ENCODE peak calls at places on chromosomes 3 and 15, in seven cellular contexts. One of them, this sample, is unnamed.

GRCh38 chr3:117104792-117105191 is 395.2 kb downstream of the TUSC7 start:
- DNase-seq in lung: no peak
- DNase-seq in kidney epithelial cell: no peak
- DNase-seq in right atrium auricular region: no peak
- DNase-seq in MCF 10A: no peak
- DNase-seq in epithelial cell of esophagus: no peak
- DNase-seq in psoas muscle: no peak
- DNase-seq in this sample: no peak

GRCh38 chr15:99361541-99362185 is 110.4 kb downstream of the LRRC28 start:
- DNase-seq in MCF 10A: peak; percentile 38
- DNase-seq in right atrium auricular region: no peak
- DNase-seq in epithelial cell of esophagus: peak; percentile 59
- DNase-seq in kidney epithelial cell: no peak
- DNase-seq in psoas muscle: no peak
- DNase-seq in lung: no peak
- DNase-seq in this sample: no peak

GRCh38 chr3:18302517-18302916 is 122.6 kb downstream of the SATB1 start:
- DNase-seq in right atrium auricular region: no peak
- DNase-seq in MCF 10A: peak; percentile 89
- DNase-seq in epithelial cell of esophagus: peak; percentile 88
- DNase-seq in lung: no peak
- DNase-seq in kidney epithelial cell: no peak
- DNase-seq in psoas muscle: no peak
- DNase-seq in this sample: no peak

GRCh38 chr15:100740105-100740504 is 137.7 kb downstream of the ASB7 start:
- DNase-seq in right atrium auricular region: no peak
- DNase-seq in lung: no peak
- DNase-seq in psoas muscle: no peak
- DNase-seq in MCF 10A: no peak
- DNase-seq in epithelial cell of esophagus: no peak
- DNase-seq in kidney epithelial cell: no peak
- DNase-seq in this sample: no peak

GRCh38 chr3:171871392-171872274 is 28.5 kb downstream of the TMEM212 start:
- DNase-seq in lung: no peak
- DNase-seq in epithelial cell of esophagus: no peak
- DNase-seq in MCF 10A: no peak
- DNase-seq in kidney epithelial cell: no peak
- DNase-seq in right atrium auricular region: no peak
- DNase-seq in psoas muscle: no peak
- DNase-seq in this sample: no peak

GRCh38 chr3:186640473-186640818 is 247 bp downstream of the FETUB start:
- DNase-seq in psoas muscle: peak; percentile 50
- DNase-seq in epithelial cell of esophagus: peak; percentile 98
- DNase-seq in kidney epithelial cell: no peak
- DNase-seq in lung: no peak
- DNase-seq in MCF 10A: peak; percentile 96
- DNase-seq in right atrium auricular region: no peak
- DNase-seq in this sample: no peak

GRCh38 chr3:58271901-58272501 is 34.0 kb upstream of the RPP14 start:
- DNase-seq in epithelial cell of esophagus: peak; percentile 67
- DNase-seq in lung: no peak
- DNase-seq in right atrium auricular region: no peak
- DNase-seq in psoas muscle: no peak
- DNase-seq in kidney epithelial cell: peak; percentile 64
- DNase-seq in MCF 10A: peak; percentile 80
- DNase-seq in this sample: peak; percentile 17

GRCh38 chr3:74267583-74268184 is 346.8 kb downstream of the CNTN3 start:
- DNase-seq in epithelial cell of esophagus: peak; percentile 61
- DNase-seq in lung: no peak
- DNase-seq in MCF 10A: peak; percentile 51
- DNase-seq in kidney epithelial cell: peak; percentile 5
- DNase-seq in psoas muscle: no peak
- DNase-seq in right atrium auricular region: no peak
- DNase-seq in this sample: peak; percentile 37

GRCh38 chr3:192935441-192935840 is 17.8 kb upstream of the MB21D2 start:
- DNase-seq in kidney epithelial cell: no peak
- DNase-seq in MCF 10A: no peak
- DNase-seq in lung: no peak
- DNase-seq in psoas muscle: no peak
- DNase-seq in epithelial cell of esophagus: peak; percentile 42
- DNase-seq in right atrium auricular region: no peak
- DNase-seq in this sample: no peak

GRCh38 chr3:72487946-72488735 is 360.1 kb downstream of the SHQ1 start:
- DNase-seq in lung: peak; percentile 29
- DNase-seq in MCF 10A: no peak
- DNase-seq in kidney epithelial cell: no peak
- DNase-seq in epithelial cell of esophagus: no peak
- DNase-seq in right atrium auricular region: no peak
- DNase-seq in psoas muscle: no peak
- DNase-seq in this sample: no peak

GRCh38 chr3:196115678-196116083 is 33.8 kb upstream of the TFRC start:
- DNase-seq in psoas muscle: no peak
- DNase-seq in MCF 10A: no peak
- DNase-seq in kidney epithelial cell: no peak
- DNase-seq in epithelial cell of esophagus: no peak
- DNase-seq in right atrium auricular region: no peak
- DNase-seq in lung: no peak
- DNase-seq in this sample: peak; percentile 26

GRCh38 chr3:129182390-129183180 is 1.1 kb downstream of the CNBP start:
- DNase-seq in epithelial cell of esophagus: no peak
- DNase-seq in right atrium auricular region: no peak
- DNase-seq in MCF 10A: peak; percentile 43
- DNase-seq in lung: no peak
- DNase-seq in kidney epithelial cell: no peak
- DNase-seq in psoas muscle: no peak
- DNase-seq in this sample: peak; percentile 54

GRCh38 chr3:131231710-131232348 is 149.7 kb upstream of the NUDT16 start:
- DNase-seq in psoas muscle: no peak
- DNase-seq in MCF 10A: peak; percentile 5
- DNase-seq in lung: no peak
- DNase-seq in epithelial cell of esophagus: peak; percentile 12
- DNase-seq in right atrium auricular region: no peak
- DNase-seq in kidney epithelial cell: no peak
- DNase-seq in this sample: no peak

GRCh38 chr15:89761009-89761831 is 10.2 kb upstream of the MESP1 start:
- DNase-seq in psoas muscle: no peak
- DNase-seq in kidney epithelial cell: no peak
- DNase-seq in MCF 10A: peak; percentile 79
- DNase-seq in lung: peak; percentile 54
- DNase-seq in epithelial cell of esophagus: no peak
- DNase-seq in right atrium auricular region: no peak
- DNase-seq in this sample: no peak

DNA sequence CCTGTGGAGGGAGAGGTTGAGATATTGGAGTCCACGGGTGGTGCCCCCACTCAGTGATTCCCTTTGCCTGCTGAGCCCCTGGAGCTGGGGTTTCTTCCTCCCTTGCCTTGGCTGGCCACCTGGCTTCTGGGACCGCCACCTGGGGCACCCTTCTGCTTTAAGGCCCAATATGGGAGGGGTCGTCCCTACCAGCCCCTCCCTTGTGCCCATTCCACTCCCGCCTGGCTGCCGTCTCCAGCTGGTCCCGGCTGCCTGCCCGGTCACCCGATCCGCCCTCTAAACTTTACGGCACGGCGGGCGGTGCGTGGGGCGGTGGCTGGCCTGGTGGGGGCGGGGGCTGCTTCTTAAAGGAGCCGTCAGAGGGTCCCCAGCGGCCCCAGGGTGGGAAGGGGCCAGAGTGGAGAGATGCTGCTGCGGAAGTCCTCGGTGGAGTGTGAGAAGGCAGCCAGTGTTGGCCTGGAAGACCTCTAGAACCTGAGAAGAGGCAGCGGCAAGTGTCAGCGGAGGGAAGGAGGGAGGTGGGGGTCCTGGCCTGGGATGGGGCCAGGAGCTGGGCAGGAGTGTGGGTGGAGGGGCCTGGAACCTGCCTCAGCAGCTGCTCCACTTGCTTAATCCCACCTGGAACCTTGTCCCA is 1.6 kb upstream of the SEMA3B start:
- DNase-seq in MCF 10A: no peak
- DNase-seq in lung: peak; percentile 76
- DNase-seq in epithelial cell of esophagus: no peak
- DNase-seq in kidney epithelial cell: no peak
- DNase-seq in right atrium auricular region: no peak
- DNase-seq in psoas muscle: peak; percentile 85
- DNase-seq in this sample: no peak
- TF ChIP-seq CTCF in MCF 10A: no peak
- TF ChIP-seq CTCF in lung: no peak
- TF ChIP-seq CTCF in epithelial cell of esophagus: no peak
- TF ChIP-seq CTCF in kidney epithelial cell: no peak
- TF ChIP-seq CTCF in right atrium auricular region: no peak
- TF ChIP-seq CTCF in psoas muscle: no peak
- TF ChIP-seq CTCF in this sample: no peak

GRCh38 chr15:66808181-66808824 is 106.3 kb downstream of the SMAD6 start:
- DNase-seq in epithelial cell of esophagus: no peak
- DNase-seq in kidney epithelial cell: no peak
- DNase-seq in lung: no peak
- DNase-seq in psoas muscle: no peak
- DNase-seq in right atrium auricular region: no peak
- DNase-seq in MCF 10A: no peak
- DNase-seq in this sample: no peak
- TF ChIP-seq CTCF in epithelial cell of esophagus: no peak
- TF ChIP-seq CTCF in kidney epithelial cell: no peak
- TF ChIP-seq CTCF in lung: no peak
- TF ChIP-seq CTCF in psoas muscle: no peak
- TF ChIP-seq CTCF in right atrium auricular region: no peak
- TF ChIP-seq CTCF in MCF 10A: no peak
- TF ChIP-seq CTCF in this sample: no peak

GRCh38 chr15:65962187-65962586 is 92.9 kb downstream of the RAB11A start:
- DNase-seq in right atrium auricular region: no peak
- DNase-seq in psoas muscle: no peak
- DNase-seq in epithelial cell of esophagus: peak; percentile 27
- DNase-seq in lung: no peak
- DNase-seq in kidney epithelial cell: no peak
- DNase-seq in MCF 10A: peak; percentile 43
- DNase-seq in this sample: no peak
- TF ChIP-seq CTCF in right atrium auricular region: no peak
- TF ChIP-seq CTCF in psoas muscle: peak; percentile 4
- TF ChIP-seq CTCF in epithelial cell of esophagus: peak; percentile 48
- TF ChIP-seq CTCF in lung: peak; percentile 5
- TF ChIP-seq CTCF in kidney epithelial cell: no peak
- TF ChIP-seq CTCF in MCF 10A: peak; percentile 22
- TF ChIP-seq CTCF in this sample: no peak

DNA sequence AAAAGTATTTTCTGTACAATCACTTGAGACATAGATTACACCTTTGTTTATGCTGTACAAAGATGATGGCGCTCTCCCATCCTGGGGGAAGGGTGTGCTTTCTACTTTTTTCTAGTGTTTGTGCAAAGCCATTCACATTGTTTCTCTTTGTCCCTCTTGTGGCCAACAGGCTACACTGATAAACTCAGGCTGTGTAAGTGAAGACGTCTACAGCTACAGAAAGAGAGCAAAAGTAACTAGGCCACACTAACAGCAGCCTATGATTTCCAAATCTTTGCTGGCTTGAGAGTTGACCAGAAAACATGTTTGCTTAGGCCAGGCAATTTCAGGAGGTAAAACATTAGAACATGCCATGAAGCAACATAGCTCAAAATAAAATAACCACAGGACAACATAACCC is 75.1 kb downstream of the FOXB1 start:
- DNase-seq in lung: no peak
- DNase-seq in psoas muscle: no peak
- DNase-seq in right atrium auricular region: no peak
- DNase-seq in epithelial cell of esophagus: peak; percentile 15
- DNase-seq in MCF 10A: no peak
- DNase-seq in kidney epithelial cell: no peak
- DNase-seq in this sample: no peak
- TF ChIP-seq CTCF in lung: no peak
- TF ChIP-seq CTCF in psoas muscle: no peak
- TF ChIP-seq CTCF in right atrium auricular region: no peak
- TF ChIP-seq CTCF in epithelial cell of esophagus: peak; percentile 40
- TF ChIP-seq CTCF in MCF 10A: no peak
- TF ChIP-seq CTCF in kidney epithelial cell: peak; percentile 10
- TF ChIP-seq CTCF in this sample: no peak

GRCh38 chr3:169772951-169773816 is at the start of gene MYNN:
- DNase-seq in kidney epithelial cell: no peak
- DNase-seq in psoas muscle: peak; percentile 96
- DNase-seq in epithelial cell of esophagus: peak; percentile 93
- DNase-seq in MCF 10A: peak; percentile 87
- DNase-seq in right atrium auricular region: peak; percentile 91
- DNase-seq in lung: peak; percentile 91
- DNase-seq in this sample: peak; percentile 95
- TF ChIP-seq CTCF in kidney epithelial cell: peak; percentile 15
- TF ChIP-seq CTCF in psoas muscle: no peak
- TF ChIP-seq CTCF in epithelial cell of esophagus: peak; percentile 21
- TF ChIP-seq CTCF in MCF 10A: no peak
- TF ChIP-seq CTCF in right atrium auricular region: no peak
- TF ChIP-seq CTCF in lung: no peak
- TF ChIP-seq CTCF in this sample: no peak

DNA sequence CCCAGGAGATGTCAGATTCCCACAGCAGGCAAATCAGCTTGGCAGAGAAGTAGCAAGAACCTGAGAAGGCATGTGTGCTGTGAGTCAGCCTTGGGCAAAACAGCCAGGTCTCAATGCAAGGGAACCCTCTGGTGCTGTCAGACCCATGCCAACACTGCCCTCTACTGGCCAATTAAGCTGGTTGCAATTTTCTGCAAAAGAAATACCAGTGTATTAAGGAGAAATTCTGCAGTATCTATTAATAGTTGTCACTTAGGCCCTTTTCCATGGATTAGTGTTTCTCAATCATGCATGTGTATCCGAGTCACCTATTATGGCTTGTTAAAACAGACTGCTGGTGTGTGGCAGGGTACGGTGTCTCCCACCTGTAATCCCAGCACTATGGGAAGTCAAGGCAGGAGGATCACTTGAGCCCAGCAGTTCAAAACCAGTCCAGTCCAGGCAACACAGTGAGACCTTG is 26.2 kb downstream of the MAP4 start:
- DNase-seq in epithelial cell of esophagus: peak; percentile 95
- DNase-seq in kidney epithelial cell: peak; percentile 79
- DNase-seq in right atrium auricular region: peak; percentile 86
- DNase-seq in lung: peak; percentile 80
- DNase-seq in psoas muscle: peak; percentile 88
- DNase-seq in MCF 10A: peak; percentile 95
- DNase-seq in this sample: peak; percentile 83
- TF ChIP-seq CTCF in epithelial cell of esophagus: peak; percentile 95
- TF ChIP-seq CTCF in kidney epithelial cell: peak; percentile 85
- TF ChIP-seq CTCF in right atrium auricular region: peak; percentile 88
- TF ChIP-seq CTCF in lung: peak; percentile 93
- TF ChIP-seq CTCF in psoas muscle: peak; percentile 90
- TF ChIP-seq CTCF in MCF 10A: peak; percentile 82
- TF ChIP-seq CTCF in this sample: peak; percentile 80